ENCODE peak calls at places on chromosomes 2 and 18, in nine cellular contexts. P, D, N, J, Q, V, C, L and M are unnamed samples.

GRCh38 chr2:174972924-174973323 is 32.3 kb downstream of the CHN1 start:
- DNase-seq in P (no peak), D (no peak), N (no peak), J (no peak), Q (no peak), V (no peak), C (no peak), L (peak), M (no peak)

GRCh38 chr2:8456149-8457091 is 225.4 kb upstream of the ID2 start:
- DNase-seq in P (no peak), D (peak), N (no peak), J (peak), Q (peak), V (no peak), C (no peak), L (no peak), M (no peak)

GRCh38 chr2:75787532-75788132 is 76.9 kb upstream of the GCFC2 start:
- DNase-seq in P (no peak), D (peak), N (no peak), J (peak), Q (peak), V (no peak), C (no peak), L (peak), M (peak)

GRCh38 chr2:142975239-142975638 is 97.8 kb downstream of the KYNU start:
- DNase-seq in P (no peak), D (no peak), N (no peak), J (no peak), Q (no peak), V (no peak), C (no peak), L (no peak), M (no peak)

GRCh38 chr2:127508025-127508620 is 18.2 kb downstream of the IWS1 start:
- DNase-seq in P (no peak), D (no peak), N (no peak), J (no peak), Q (no peak), V (no peak), C (no peak), L (peak), M (no peak)

GRCh38 chr2:46097714-46098480 is 199.3 kb upstream of the EPAS1 start:
- DNase-seq in P (no peak), D (no peak), N (peak), J (no peak), Q (no peak), V (no peak), C (no peak), L (peak), M (peak)

GRCh38 chr2:217249490-217250451 is 389.9 kb upstream of the TNP1 start:
- DNase-seq in P (no peak), D (no peak), N (peak), J (no peak), Q (no peak), V (no peak), C (no peak), L (no peak), M (no peak)

GRCh38 chr2:180625006-180625844 is 355.2 kb upstream of the UBE2E3 start:
- DNase-seq in P (no peak), D (no peak), N (no peak), J (no peak), Q (no peak), V (no peak), C (no peak), L (no peak), M (peak)

GRCh38 chr2:55710025-55710424 is 16.4 kb upstream of the PNPT1 start:
- DNase-seq in P (no peak), D (no peak), N (no peak), J (no peak), Q (no peak), V (no peak), C (no peak), L (no peak), M (no peak)

GRCh38 chr2:172280820-172281454 is 146.4 kb upstream of the ITGA6 start:
- DNase-seq in P (no peak), D (no peak), N (no peak), J (peak), Q (no peak), V (no peak), C (no peak), L (no peak), M (no peak)

GRCh38 chr18:40841473-40841872 is 1113.6 kb upstream of the PIK3C3 start:
- DNase-seq in P (no peak), D (no peak), N (no peak), J (no peak), Q (no peak), V (no peak), C (no peak), L (no peak), M (peak)

GRCh38 chr2:52128081-52128480 is 1096.1 kb upstream of the NRXN1 start:
- DNase-seq in P (no peak), D (no peak), N (no peak), J (no peak), Q (no peak), V (no peak), C (no peak), L (no peak), M (no peak)

GRCh38 chr2:98269274-98269673 is 77.0 kb upstream of the CNGA3 start:
- DNase-seq in P (no peak), D (peak), N (no peak), J (peak), Q (peak), V (peak), C (peak), L (peak), M (peak)

GRCh38 chr2:196459539-196459938 is 180.0 kb upstream of the CCDC150 start:
- DNase-seq in P (no peak), D (no peak), N (no peak), J (peak), Q (no peak), V (no peak), C (no peak), L (no peak), M (no peak)

GRCh38 chr18:38186491-38186890 is 620.9 kb upstream of the CELF4 start:
- DNase-seq in P (no peak), D (no peak), N (no peak), J (no peak), Q (no peak), V (no peak), C (no peak), L (no peak), M (no peak)
- TF ChIP-seq CTCF in P (no peak), D (no peak), N (no peak), J (no peak), Q (no peak), V (no peak), C (no peak), L (no peak), M (no peak)

DNA sequence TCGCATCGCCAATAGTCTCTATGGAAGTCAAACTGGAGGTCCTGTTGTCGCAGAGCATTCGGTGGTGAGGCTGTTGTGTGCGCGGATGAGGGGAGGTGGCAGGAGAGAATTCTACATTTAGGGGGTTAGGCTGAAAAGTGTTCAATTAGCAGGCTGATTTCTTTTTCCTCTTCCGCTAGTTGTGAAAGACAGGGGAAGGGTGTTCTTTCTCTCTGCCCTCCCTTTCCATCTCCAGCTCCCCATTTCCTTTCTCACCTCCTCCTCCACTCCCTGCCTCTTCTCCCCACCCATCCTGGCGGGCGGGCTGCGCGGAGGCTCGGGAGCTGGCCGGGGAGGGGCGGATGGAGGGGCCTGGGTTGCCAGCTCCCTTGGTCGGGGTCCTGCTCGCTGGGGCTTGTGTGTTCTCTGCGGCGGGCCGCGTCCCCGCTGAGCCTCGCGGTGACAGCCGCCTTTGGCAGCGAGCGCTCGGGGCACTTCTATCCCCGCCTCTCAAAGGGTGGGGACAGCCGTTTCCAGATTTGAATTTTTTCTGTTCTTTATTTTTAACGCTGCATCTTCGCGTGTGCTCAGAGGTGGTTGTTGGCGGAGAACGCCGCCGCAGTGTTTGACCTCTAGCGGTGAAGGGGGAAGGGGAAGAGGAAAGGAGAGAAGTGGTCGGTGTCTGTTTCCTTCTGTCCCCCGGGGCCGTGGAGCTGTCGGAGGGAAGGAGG is 3.6 kb downstream of the SOX11 start:
- DNase-seq in P (no peak), D (no peak), N (no peak), J (no peak), Q (no peak), V (peak), C (peak), L (no peak), M (no peak)
- TF ChIP-seq CTCF in P (peak), D (no peak), N (no peak), J (no peak), Q (no peak), V (no peak), C (no peak), L (no peak), M (no peak)

GRCh38 chr18:54043484-54044256 is 180.8 kb downstream of the MBD2 start:
- DNase-seq in P (no peak), D (no peak), N (no peak), J (no peak), Q (no peak), V (no peak), C (no peak), L (no peak), M (no peak)
- TF ChIP-seq CTCF in P (no peak), D (no peak), N (no peak), J (no peak), Q (no peak), V (no peak), C (peak), L (no peak), M (no peak)

GRCh38 chr18:5890606-5891360 is 4.5 kb downstream of the TMEM200C start:
- DNase-seq in P (peak), D (peak), N (peak), J (peak), Q (peak), V (peak), C (peak), L (peak), M (no peak)
- TF ChIP-seq CTCF in P (peak), D (peak), N (no peak), J (peak), Q (peak), V (peak), C (peak), L (peak), M (no peak)

GRCh38 chr2:86025229-86025820 is 80.4 kb downstream of the POLR1A start:
- DNase-seq in P (no peak), D (no peak), N (no peak), J (no peak), Q (no peak), V (no peak), C (no peak), L (peak), M (no peak)
- TF ChIP-seq CTCF in P (no peak), D (no peak), N (no peak), J (no peak), Q (no peak), V (no peak), C (no peak), L (no peak), M (no peak)

GRCh38 chr2:205867371-205867770 is 185.1 kb downstream of the NRP2 start:
- DNase-seq in P (no peak), D (no peak), N (no peak), J (no peak), Q (no peak), V (no peak), C (no peak), L (no peak), M (no peak)
- TF ChIP-seq CTCF in P (no peak), D (no peak), N (no peak), J (no peak), Q (no peak), V (no peak), C (no peak), L (no peak), M (no peak)

GRCh38 chr2:74544634-74545033 is 9.1 kb downstream of the LOXL3 start:
- DNase-seq in P (no peak), D (no peak), N (no peak), J (no peak), Q (peak), V (no peak), C (no peak), L (peak), M (no peak)
- TF ChIP-seq CTCF in P (no peak), D (peak), N (no peak), J (peak), Q (no peak), V (no peak), C (no peak), L (peak), M (no peak)

GRCh38 chr2:36708119-36708741 is 11.7 kb downstream of the VIT start:
- DNase-seq in P (no peak), D (no peak), N (no peak), J (no peak), Q (no peak), V (no peak), C (no peak), L (no peak), M (peak)
- TF ChIP-seq CTCF in P (peak), D (no peak), N (no peak), J (no peak), Q (no peak), V (no peak), C (peak), L (no peak), M (no peak)